ENCODE peak calls at places on chromosomes 2 and 18, in four cellular contexts. C is glutamatergic neuron; Q is caudate nucleus; I is activated naive CD8-positive, alpha-beta T cell treated with anti-CD3 and anti-CD28 coated beads for 36 hours. F is an unnamed sample.

GRCh38 chr2:17538022-17538843 is 2.3 kb upstream of the VSNL1 start:
- DNase-seq in C (peak), Q (no peak), I (no peak), F (no peak)

GRCh38 chr2:234377761-234378341 is 119.0 kb downstream of the ARL4C start:
- DNase-seq in C (no peak), Q (no peak), I (no peak), F (peak)

GRCh38 chr2:1509271-1509995 is 96.2 kb downstream of the TPO start:
- DNase-seq in C (no peak), Q (no peak), I (no peak), F (no peak)

GRCh38 chr2:147588191-147588590 is 256.6 kb upstream of the ACVR2A start:
- DNase-seq in C (no peak), Q (no peak), I (no peak), F (peak)

GRCh38 chr2:148874868-148875341 is at the start of gene KIF5C:
- DNase-seq in C (peak), Q (peak), I (peak), F (peak)

GRCh38 chr18:10247402-10248117 is 206.9 kb upstream of the APCDD1 start:
- DNase-seq in C (peak), Q (peak), I (no peak), F (no peak)

GRCh38 chr2:143545643-143546275 is 416.5 kb downstream of the ARHGAP15 start:
- DNase-seq in C (no peak), Q (no peak), I (no peak), F (peak)

GRCh38 chr2:136135924-136136906 is 18.3 kb upstream of the CXCR4 start:
- DNase-seq in C (no peak), Q (no peak), I (peak), F (no peak)

GRCh38 chr2:186946896-186947467 is 98.0 kb upstream of the ZSWIM2 start:
- DNase-seq in C (no peak), Q (no peak), I (no peak), F (no peak)

GRCh38 chr2:29238497-29238896 is 123.3 kb downstream of the CLIP4 start:
- DNase-seq in C (peak), Q (no peak), I (no peak), F (peak)

GRCh38 chr2:109372614-109373013 is 241.2 kb downstream of the SEPTIN10 start:
- DNase-seq in C (no peak), Q (no peak), I (no peak), F (no peak)

GRCh38 chr2:203730076-203730729 is 23.8 kb downstream of the CD28 start:
- DNase-seq in C (no peak), Q (no peak), I (no peak), F (peak)

GRCh38 chr18:62324355-62324828 is 718 bp upstream of the TNFRSF11A start:
- DNase-seq in C (no peak), Q (no peak), I (no peak), F (no peak)

GRCh38 chr2:37488911-37489310 is 144.5 kb downstream of the QPCT start:
- DNase-seq in C (no peak), Q (no peak), I (no peak), F (no peak)

GRCh38 chr2:85909005-85909404 is 20.2 kb upstream of the ST3GAL5 start:
- DNase-seq in C (no peak), Q (no peak), I (no peak), F (no peak)

GRCh38 chr2:218229239-218229638 is 12.2 kb downstream of the ARPC2 start:
- DNase-seq in C (no peak), Q (no peak), I (peak), F (peak)